ENCODE peak calls at places on chromosomes 12 and 14, in six cellular contexts. N is HepG2, R is K562, F is GM12892, T is H1, K is GM12878. B is an unnamed sample.
A peak's percentile ranks its signal among the peaks of the same experiment; 100 is the strongest.

GRCh38 chr14:36820901-36821300 is 159.2 kb downstream of the PAX9 start:
- DNase-seq in N (no peak), K (no peak), F (no peak), R (no peak), T (no peak), B (no peak)

GRCh38 chr12:27081668-27082091 is 698 bp downstream of the C12orf71 start:
- DNase-seq in T (peak; percentile 5), N (peak; percentile 10), F (no peak), R (peak; percentile 20), K (no peak), B (no peak)

GRCh38 chr14:32469388-32470160 is 140.5 kb downstream of the AKAP6 start:
- DNase-seq in K (no peak), F (no peak), T (no peak), N (peak; percentile 63), R (peak; percentile 8), B (no peak)

GRCh38 chr14:29846339-29847129 is 81.1 kb downstream of the PRKD1 start:
- DNase-seq in N (no peak), T (no peak), R (no peak), K (peak; percentile 9), F (no peak), B (no peak)

GRCh38 chr12:31363826-31364225 is 37.9 kb upstream of the SINHCAF start:
- DNase-seq in K (no peak), F (no peak), T (no peak), R (no peak), N (no peak), B (no peak)

GRCh38 chr14:93949511-93950075 is 22.4 kb downstream of the FAM181A start:
- DNase-seq in R (no peak), T (no peak), F (no peak), K (no peak), N (no peak), B (no peak)

GRCh38 chr12:104723895-104724294 is 234.2 kb downstream of the SLC41A2 start:
- DNase-seq in K (no peak), R (no peak), T (no peak), N (no peak), F (no peak), B (no peak)

GRCh38 chr14:45990252-45990651 is 661.3 kb downstream of the RPL10L start:
- DNase-seq in N (no peak), K (no peak), R (no peak), F (no peak), T (no peak), B (no peak)

GRCh38 chr12:2845280-2845679 is 10.4 kb upstream of the NRIP2 start:
- DNase-seq in R (no peak), N (no peak), K (no peak), F (no peak), T (no peak), B (no peak)

GRCh38 chr12:87464565-87464964 is 564.6 kb downstream of the C12orf50 start:
- DNase-seq in T (no peak), N (no peak), F (no peak), R (no peak), K (no peak), B (no peak)

GRCh38 chr14:72869407-72870329 is 24.2 kb downstream of the DPF3 start:
- DNase-seq in F (no peak), R (peak; percentile 73), N (no peak), T (no peak), K (no peak), B (no peak)

DNA sequence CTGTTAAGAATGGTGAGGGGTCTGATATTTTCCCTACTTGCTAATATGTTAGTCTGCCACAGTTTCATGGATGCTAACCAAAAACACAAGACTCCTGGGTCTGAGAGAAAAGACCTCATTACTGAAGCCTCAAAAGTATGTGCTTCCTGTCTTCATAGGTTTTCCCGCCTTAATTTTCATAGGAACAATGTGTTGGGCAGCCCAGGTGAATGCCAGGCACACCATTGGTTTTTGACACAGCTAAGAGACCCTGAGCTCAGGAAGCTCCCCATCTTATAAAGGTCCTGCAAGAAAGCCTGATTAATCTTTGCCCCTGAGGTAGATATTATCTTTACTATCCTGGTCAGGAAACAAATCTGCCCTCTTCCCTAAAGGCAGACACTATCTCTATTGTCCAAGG is 464.1 kb downstream of the MDGA2 start:
- DNase-seq in F (no peak), R (no peak), T (no peak), N (no peak), K (no peak), B (no peak)
- TF ChIP-seq POLR2A in F (no peak), R (no peak), T (no peak), N (no peak), K (no peak), B (no peak)

DNA sequence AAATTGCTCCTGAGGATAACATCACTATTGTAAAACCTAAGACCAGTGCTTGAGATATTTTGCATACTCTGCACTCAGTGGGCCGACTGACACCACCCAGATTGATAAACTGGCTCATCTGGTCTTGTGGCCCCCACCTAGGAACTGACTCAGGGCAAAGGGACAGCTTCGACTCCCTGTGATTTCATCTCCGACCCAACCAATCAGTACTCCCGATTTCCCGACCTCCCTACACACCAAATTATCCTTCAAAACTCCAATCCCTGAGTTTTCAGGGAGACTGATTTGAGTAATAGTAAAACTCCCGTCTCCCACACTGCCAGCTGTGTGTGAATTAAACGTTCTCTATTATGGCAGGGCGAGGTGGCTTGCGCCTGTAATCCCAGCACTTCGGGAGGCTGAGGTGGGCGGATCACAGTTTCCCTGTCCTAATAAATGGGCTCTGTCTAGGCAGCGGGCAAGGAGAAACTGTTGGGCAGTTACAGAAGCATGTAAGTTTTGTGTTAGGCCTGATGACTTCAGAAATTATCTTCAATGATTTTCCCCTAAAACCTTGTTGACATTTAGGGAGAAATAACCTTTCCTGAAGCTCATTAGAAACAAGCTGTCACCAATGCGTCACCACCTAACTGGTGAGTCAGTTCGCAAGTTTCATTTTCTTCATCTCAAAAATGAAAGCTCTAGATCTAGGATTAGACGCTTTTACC is 5.3 kb upstream of the UBC start:
- DNase-seq in K (peak; percentile 76), F (no peak), R (no peak), N (no peak), T (no peak), B (no peak)
- TF ChIP-seq POLR2AphosphoS5 in K (peak; percentile 69), F (no peak), R (no peak), N (peak; percentile 28), T (no peak), B (peak; percentile 19)

GRCh38 chr12:121711925-121712461 is 559 bp upstream of the TMEM120B start:
- DNase-seq in N (peak; percentile 35), T (no peak), R (peak; percentile 55), F (peak; percentile 31), K (no peak), B (no peak)
- TF ChIP-seq TAF1 in N (no peak), T (no peak), R (no peak), F (no peak), K (no peak), B (no peak)

DNA sequence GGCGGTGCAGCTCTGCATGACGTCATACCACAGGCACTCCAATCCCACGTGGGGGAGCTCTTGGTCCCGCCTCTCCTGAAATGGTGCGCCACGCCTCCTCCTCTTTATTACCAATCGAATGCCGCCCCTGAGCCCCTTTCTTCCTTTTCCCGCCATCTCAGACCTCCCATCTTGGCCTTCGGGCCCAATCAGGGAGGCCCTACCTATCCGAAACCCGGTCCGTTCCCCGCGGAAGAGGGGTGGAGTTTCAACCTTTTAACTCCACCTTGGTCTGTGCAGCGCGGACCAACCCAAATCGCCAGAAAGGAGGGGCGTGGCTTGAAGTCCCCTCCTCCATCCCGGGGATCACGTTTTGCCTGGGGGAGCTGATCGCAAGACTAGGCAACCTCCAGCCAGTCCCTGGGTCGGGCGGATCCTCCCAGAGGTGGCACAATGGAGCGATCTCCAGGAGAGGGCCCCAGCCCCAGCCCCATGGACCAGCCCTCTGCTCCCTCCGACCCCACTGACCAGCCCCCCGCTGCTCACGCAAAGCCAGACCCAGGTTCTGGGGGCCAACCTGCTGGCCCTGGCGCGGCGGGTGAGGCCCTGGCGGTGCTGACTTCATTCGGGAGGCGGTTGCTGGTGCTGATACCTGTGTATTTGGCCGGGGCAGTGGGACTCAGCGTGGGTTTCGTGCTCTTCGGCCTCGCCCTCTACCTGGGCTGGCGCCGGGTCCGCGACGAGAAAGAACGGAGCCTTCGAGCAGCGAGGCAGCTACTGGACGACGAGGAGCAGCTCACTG is at the start of gene ESYT1:
- DNase-seq in N (peak; percentile 100), K (peak; percentile 98), T (peak; percentile 100), R (peak; percentile 98), F (peak; percentile 96), B (peak; percentile 96)
- TF ChIP-seq POLR2A in N (peak; percentile 90), K (peak; percentile 87), T (peak; percentile 93), R (peak; percentile 94), F (peak; percentile 72), B (peak; percentile 48)

DNA sequence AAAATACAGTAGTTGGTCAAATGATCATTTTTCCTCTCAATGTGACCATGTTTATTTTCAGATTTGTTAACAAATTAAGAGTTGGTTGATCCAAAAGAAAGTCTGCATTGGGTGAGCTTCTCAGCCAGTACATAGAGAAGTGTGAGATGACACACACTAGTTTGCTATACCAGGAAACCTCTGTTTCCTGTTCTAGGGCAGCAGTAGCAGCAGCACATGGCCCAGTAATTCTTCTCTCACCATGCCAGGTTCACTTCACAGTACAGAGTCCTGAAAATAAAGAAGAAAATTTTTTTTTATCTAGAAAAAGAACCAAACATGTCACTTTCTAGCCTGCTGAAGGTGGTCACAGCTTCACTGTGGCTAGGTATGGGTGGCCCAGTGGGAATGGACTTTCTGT is 250.2 kb upstream of the OR4E1 start:
- DNase-seq in T (no peak), R (no peak), K (no peak), F (no peak), N (no peak), B (no peak)
- TF ChIP-seq POLR2AphosphoS5 in T (no peak), R (no peak), K (no peak), F (no peak), N (no peak), B (no peak)

DNA sequence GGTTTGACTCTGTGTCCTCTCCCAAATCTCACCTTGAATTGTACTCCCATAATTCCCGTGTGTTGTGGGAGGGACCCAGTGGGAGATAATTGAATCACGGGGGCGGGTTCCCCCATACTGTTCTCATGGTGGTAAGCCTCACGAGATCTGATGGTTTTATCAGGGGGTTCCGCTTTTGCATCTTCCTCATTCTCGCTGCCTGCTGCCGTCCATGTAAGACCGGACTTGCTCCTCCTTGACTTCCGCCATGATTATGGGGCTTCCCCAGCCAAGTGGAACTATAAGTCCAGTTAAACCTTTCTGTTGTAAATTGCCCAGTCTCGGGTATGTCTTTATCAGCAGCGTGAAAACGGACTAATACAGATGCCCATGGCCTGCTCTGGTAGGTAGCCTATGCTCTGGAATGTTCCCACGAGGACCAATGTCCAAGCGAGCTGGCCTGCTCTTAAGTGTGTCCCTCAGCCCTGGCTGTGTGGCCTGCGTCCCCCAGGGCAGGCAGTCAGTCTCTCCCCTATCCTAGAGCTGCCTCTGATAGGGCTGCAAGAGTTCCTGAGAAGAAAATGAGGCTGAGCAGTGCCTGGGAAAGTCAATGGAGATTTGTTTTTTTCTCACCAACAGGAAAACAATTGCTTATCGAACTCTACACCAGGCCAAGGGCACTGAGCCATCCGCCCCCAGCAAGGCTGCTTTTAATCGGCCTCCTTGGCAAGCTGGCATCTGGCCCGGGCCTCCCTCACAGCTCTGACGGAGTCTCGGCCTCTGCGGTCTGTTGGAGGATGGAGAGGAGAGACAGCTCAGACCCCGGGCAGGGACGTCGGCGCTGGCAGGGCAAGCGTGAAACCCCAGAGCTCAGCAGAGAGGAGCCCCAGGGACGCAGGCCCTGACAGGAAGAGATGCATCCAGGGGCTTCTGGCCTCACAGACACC is 17.8 kb downstream of the CAMKK2 start:
- DNase-seq in R (no peak), N (no peak), F (no peak), T (no peak), K (no peak), B (no peak)
- TF ChIP-seq TAF1 in R (no peak), N (no peak), F (no peak), T (no peak), K (no peak), B (no peak)

B was measured in GM12891.